ENCODE peak calls at places on chromosomes 3 and 15, in nine cellular contexts. One of them, this sample, is unnamed.

GRCh38 chr15:72184165-72184811 is 13.3 kb downstream of the GRAMD2A start:
- DNase-seq in activated CD4-positive, alpha-beta T cell treated with anti-CD3 and anti-CD28 coated beads, Interleukin-2, amount 50 U/mL, for 1 hour: no peak
- DNase-seq in cerebellar cortex: no peak
- DNase-seq in GM04503: no peak
- DNase-seq in heart left ventricle: no peak
- DNase-seq in germinal center: no peak
- DNase-seq in A549: peak; percentile 79
- DNase-seq in left ventricle myocardium superior: peak; percentile 53
- DNase-seq in NB4: no peak
- DNase-seq in this sample: no peak

GRCh38 chr15:66891776-66892175 is 173.6 kb upstream of the SMAD3 start:
- DNase-seq in activated CD4-positive, alpha-beta T cell treated with anti-CD3 and anti-CD28 coated beads, Interleukin-2, amount 50 U/mL, for 1 hour: no peak
- DNase-seq in cerebellar cortex: no peak
- DNase-seq in GM04503: no peak
- DNase-seq in heart left ventricle: no peak
- DNase-seq in germinal center: no peak
- DNase-seq in A549: no peak
- DNase-seq in left ventricle myocardium superior: no peak
- DNase-seq in NB4: no peak
- DNase-seq in this sample: no peak

GRCh38 chr3:156664285-156665178 is 9.9 kb upstream of the TIPARP start:
- DNase-seq in activated CD4-positive, alpha-beta T cell treated with anti-CD3 and anti-CD28 coated beads, Interleukin-2, amount 50 U/mL, for 1 hour: no peak
- DNase-seq in cerebellar cortex: no peak
- DNase-seq in GM04503: no peak
- DNase-seq in heart left ventricle: no peak
- DNase-seq in germinal center: no peak
- DNase-seq in A549: no peak
- DNase-seq in left ventricle myocardium superior: no peak
- DNase-seq in NB4: no peak
- DNase-seq in this sample: peak; percentile 65

GRCh38 chr3:154614078-154614477 is 184.1 kb upstream of the GPR149 start:
- DNase-seq in activated CD4-positive, alpha-beta T cell treated with anti-CD3 and anti-CD28 coated beads, Interleukin-2, amount 50 U/mL, for 1 hour: no peak
- DNase-seq in cerebellar cortex: no peak
- DNase-seq in GM04503: no peak
- DNase-seq in heart left ventricle: no peak
- DNase-seq in germinal center: no peak
- DNase-seq in A549: no peak
- DNase-seq in left ventricle myocardium superior: no peak
- DNase-seq in NB4: no peak
- DNase-seq in this sample: no peak

GRCh38 chr15:66729339-66729951 is 27.4 kb downstream of the SMAD6 start:
- DNase-seq in activated CD4-positive, alpha-beta T cell treated with anti-CD3 and anti-CD28 coated beads, Interleukin-2, amount 50 U/mL, for 1 hour: no peak
- DNase-seq in cerebellar cortex: no peak
- DNase-seq in GM04503: no peak
- DNase-seq in heart left ventricle: no peak
- DNase-seq in germinal center: no peak
- DNase-seq in A549: no peak
- DNase-seq in left ventricle myocardium superior: no peak
- DNase-seq in NB4: no peak
- DNase-seq in this sample: no peak

GRCh38 chr3:58487140-58487886 is 4.6 kb upstream of the KCTD6 start:
- DNase-seq in activated CD4-positive, alpha-beta T cell treated with anti-CD3 and anti-CD28 coated beads, Interleukin-2, amount 50 U/mL, for 1 hour: no peak
- DNase-seq in cerebellar cortex: no peak
- DNase-seq in GM04503: peak; percentile 47
- DNase-seq in heart left ventricle: peak; percentile 39
- DNase-seq in germinal center: no peak
- DNase-seq in A549: peak; percentile 31
- DNase-seq in left ventricle myocardium superior: peak; percentile 39
- DNase-seq in NB4: peak; percentile 51
- DNase-seq in this sample: peak; percentile 47

GRCh38 chr15:29089731-29090616 is 179.6 kb downstream of the NSMCE3 start:
- DNase-seq in activated CD4-positive, alpha-beta T cell treated with anti-CD3 and anti-CD28 coated beads, Interleukin-2, amount 50 U/mL, for 1 hour: no peak
- DNase-seq in cerebellar cortex: no peak
- DNase-seq in GM04503: no peak
- DNase-seq in heart left ventricle: no peak
- DNase-seq in germinal center: no peak
- DNase-seq in A549: no peak
- DNase-seq in left ventricle myocardium superior: no peak
- DNase-seq in NB4: peak; percentile 36
- DNase-seq in this sample: peak; percentile 34

GRCh38 chr15:85010472-85011209 is 29.0 kb downstream of the PDE8A start:
- DNase-seq in activated CD4-positive, alpha-beta T cell treated with anti-CD3 and anti-CD28 coated beads, Interleukin-2, amount 50 U/mL, for 1 hour: no peak
- DNase-seq in cerebellar cortex: no peak
- DNase-seq in GM04503: no peak
- DNase-seq in heart left ventricle: no peak
- DNase-seq in germinal center: no peak
- DNase-seq in A549: no peak
- DNase-seq in left ventricle myocardium superior: no peak
- DNase-seq in NB4: peak; percentile 75
- DNase-seq in this sample: peak; percentile 67

GRCh38 chr15:34436956-34437442 is 609 bp downstream of the GOLGA8A start:
- DNase-seq in activated CD4-positive, alpha-beta T cell treated with anti-CD3 and anti-CD28 coated beads, Interleukin-2, amount 50 U/mL, for 1 hour: peak; percentile 50
- DNase-seq in cerebellar cortex: no peak
- DNase-seq in GM04503: no peak
- DNase-seq in heart left ventricle: peak; percentile 37
- DNase-seq in germinal center: peak; percentile 48
- DNase-seq in A549: no peak
- DNase-seq in left ventricle myocardium superior: peak; percentile 67
- DNase-seq in NB4: peak; percentile 81
- DNase-seq in this sample: peak; percentile 2

GRCh38 chr15:24924621-24925020 is 30.2 kb upstream of the SNRPN start:
- DNase-seq in activated CD4-positive, alpha-beta T cell treated with anti-CD3 and anti-CD28 coated beads, Interleukin-2, amount 50 U/mL, for 1 hour: no peak
- DNase-seq in cerebellar cortex: no peak
- DNase-seq in GM04503: no peak
- DNase-seq in heart left ventricle: no peak
- DNase-seq in germinal center: no peak
- DNase-seq in A549: no peak
- DNase-seq in left ventricle myocardium superior: no peak
- DNase-seq in NB4: no peak
- DNase-seq in this sample: no peak

This sample was measured in MV-4-11.